ENCODE peak calls at places on chromosomes 3 and 15, in six cellular contexts. Y, R, D, X, J and G are unnamed samples.
A peak's percentile ranks its signal among the peaks of the same experiment; 100 is the strongest.

GRCh38 chr3:178699810-178700209 is 163.6 kb downstream of the KCNMB2 start:
- DNase-seq in Y (no peak), R (no peak), X (peak; percentile 64), J (peak; percentile 43), D (no peak), G (no peak)

GRCh38 chr15:43516801-43517353 is 531 bp upstream of the MAP1A start:
- DNase-seq in J (no peak), R (peak; percentile 59), Y (no peak), X (no peak), D (no peak), G (no peak)

GRCh38 chr15:60793656-60794055 is 314.7 kb upstream of the ICE2 start:
- DNase-seq in Y (no peak), D (no peak), R (no peak), J (no peak), X (no peak), G (no peak)

GRCh38 chr15:74889390-74889881 is 406 bp upstream of the MPI start:
- DNase-seq in Y (peak; percentile 24), J (no peak), X (no peak), D (no peak), R (peak; percentile 33), G (no peak)

GRCh38 chr3:131922356-131922755 is 112.5 kb downstream of the CPNE4 start:
- DNase-seq in X (no peak), J (no peak), D (no peak), Y (no peak), R (no peak), G (no peak)

GRCh38 chr15:74220475-74221248 is 15.5 kb upstream of the CCDC33 start:
- DNase-seq in J (no peak), R (no peak), Y (no peak), X (no peak), D (no peak), G (no peak)

GRCh38 chr3:13655074-13655913 is 106.4 kb downstream of the FBLN2 start:
- DNase-seq in J (no peak), R (peak; percentile 21), Y (peak; percentile 40), D (no peak), X (no peak), G (peak; percentile 57)

GRCh38 chr15:32682569-32682968 is 35.2 kb upstream of the GREM1 start:
- DNase-seq in J (no peak), D (no peak), X (peak; percentile 92), R (peak; percentile 96), Y (no peak), G (no peak)

GRCh38 chr15:72785452-72786243 is 2.1 kb upstream of the ADPGK start:
- DNase-seq in R (peak; percentile 45), D (no peak), J (peak; percentile 56), Y (peak; percentile 81), X (no peak), G (no peak)

GRCh38 chr3:186207515-186207914 is 98.6 kb upstream of the ETV5 start:
- DNase-seq in X (no peak), D (no peak), Y (peak; percentile 8), J (no peak), R (no peak), G (no peak)

GRCh38 chr15:39139431-39140059 is 441.3 kb upstream of the THBS1 start:
- DNase-seq in X (no peak), D (no peak), J (peak; percentile 54), R (no peak), Y (no peak), G (no peak)

GRCh38 chr3:124916837-124917409 is 17.6 kb downstream of the MUC13 start:
- DNase-seq in X (no peak), Y (no peak), D (no peak), R (no peak), J (no peak), G (no peak)

GRCh38 chr3:66956740-66957139 is 41.4 kb upstream of the KBTBD8 start:
- DNase-seq in D (no peak), X (no peak), J (no peak), Y (no peak), R (no peak), G (no peak)

GRCh38 chr3:117127147-117127546 is 417.6 kb downstream of the TUSC7 start:
- DNase-seq in D (no peak), J (no peak), Y (no peak), X (no peak), R (no peak), G (no peak)
- TF ChIP-seq CTCF in D (no peak), J (no peak), Y (no peak), X (no peak), R (peak; percentile 10), G (no peak)

GRCh38 chr15:94230886-94231727 is at the start of gene MCTP2:
- DNase-seq in R (peak; percentile 60), J (peak; percentile 40), Y (peak; percentile 92), D (no peak), X (peak; percentile 95), G (peak; percentile 74)
- TF ChIP-seq CTCF in R (no peak), J (no peak), Y (no peak), D (no peak), X (no peak), G (no peak)

DNA sequence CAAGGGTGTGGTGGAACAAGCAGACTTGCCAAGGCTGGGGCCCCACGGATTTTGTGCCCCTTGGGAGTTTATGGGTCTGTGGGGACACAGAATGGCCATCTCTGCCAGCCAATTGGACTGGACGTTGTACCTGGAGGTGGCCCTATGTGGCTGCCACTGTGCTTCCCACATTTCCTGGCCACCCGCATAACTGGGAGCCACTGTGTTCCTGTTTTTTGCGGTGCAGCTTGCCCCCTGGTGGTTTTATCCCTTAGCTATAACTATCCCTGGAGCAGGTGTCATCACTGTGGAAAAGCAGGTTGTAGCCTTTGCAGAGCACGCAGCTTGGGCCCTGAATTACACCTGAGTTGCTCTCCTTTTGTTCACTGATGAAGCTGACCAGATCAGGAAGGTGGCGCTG is 306.3 kb downstream of the ZPLD1 start:
- DNase-seq in D (no peak), X (peak; percentile 23), Y (no peak), J (peak; percentile 4), R (no peak), G (no peak)
- TF ChIP-seq CTCF in D (no peak), X (peak; percentile 15), Y (no peak), J (peak; percentile 19), R (no peak), G (peak; percentile 25)

GRCh38 chr3:82236257-82236656 is 474.8 kb upstream of the GBE1 start:
- DNase-seq in R (no peak), Y (no peak), J (peak; percentile 6), X (no peak), D (no peak), G (no peak)
- TF ChIP-seq CTCF in R (no peak), Y (no peak), J (no peak), X (no peak), D (no peak), G (no peak)

GRCh38 chr15:37105795-37106333 is 5.5 kb upstream of the MEIS2 start:
- DNase-seq in Y (no peak), J (no peak), R (no peak), X (no peak), D (no peak), G (no peak)

GRCh38 chr15:37107754-37108724 is 7.7 kb upstream of the MEIS2 start:
- DNase-seq in J (no peak), D (no peak), X (no peak), R (no peak), Y (no peak), G (no peak)

GRCh38 chr15:37104413-37105392 is 4.4 kb upstream of the MEIS2 start:
- DNase-seq in J (no peak), R (no peak), Y (no peak), X (no peak), D (no peak), G (no peak)

GRCh38 chr15:37107071-37107753 is 6.9 kb upstream of the MEIS2 start:
- DNase-seq in Y (no peak), J (no peak), R (no peak), D (no peak), X (no peak), G (no peak)

DNA sequence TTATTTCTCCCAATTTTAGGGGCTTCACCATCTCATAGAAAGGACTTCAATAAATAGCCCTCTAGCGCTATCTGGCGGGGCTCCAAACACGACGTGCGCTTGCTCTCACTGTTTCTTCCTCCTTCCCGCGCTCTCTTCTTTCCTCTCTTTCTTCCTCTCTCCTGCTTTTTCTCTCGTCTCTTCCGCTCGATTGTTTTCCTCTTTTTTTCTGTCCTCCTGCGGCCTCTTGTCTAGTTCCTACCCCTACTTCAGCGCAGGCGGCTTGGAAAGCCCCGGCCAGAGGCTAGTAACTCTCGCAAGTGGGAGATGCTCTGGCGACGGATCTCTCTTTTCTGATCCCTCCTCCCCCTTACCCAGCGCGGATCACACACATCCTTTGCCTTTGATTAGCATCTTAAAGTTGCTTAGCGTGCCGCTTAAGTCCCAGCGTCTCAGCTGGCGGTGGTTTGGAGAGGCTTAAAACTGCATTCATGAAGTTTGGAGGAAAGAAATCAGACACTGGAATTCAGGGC is 6.2 kb upstream of the MEIS2 start:
- DNase-seq in D (no peak), Y (peak; percentile 49), J (peak; percentile 63), R (peak; percentile 70), X (no peak), G (no peak)
- TF ChIP-seq CTCF in D (no peak), Y (peak; percentile 50), J (peak; percentile 52), R (peak; percentile 20), X (no peak), G (peak; percentile 59)

DNA sequence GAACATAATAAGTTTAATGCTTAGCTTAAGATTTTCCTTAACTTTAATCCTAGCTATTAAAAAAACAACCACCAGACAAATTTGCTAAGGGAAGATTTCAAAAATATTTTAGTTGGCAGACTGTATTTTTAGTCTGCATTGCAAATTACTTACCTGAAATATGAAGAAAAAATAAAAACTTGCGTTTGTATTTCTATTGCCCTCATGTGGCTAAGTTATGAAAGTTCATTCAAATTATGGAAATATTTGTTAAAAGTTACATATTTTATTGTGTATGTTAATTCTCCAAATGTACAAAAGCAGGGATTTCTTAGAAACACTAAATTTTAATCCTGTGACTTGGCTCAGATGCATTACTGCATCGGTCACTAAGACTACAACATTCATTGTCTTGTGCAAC is 15.0 kb downstream of the GTF2A2 start:
- DNase-seq in R (no peak), D (no peak), Y (no peak), X (no peak), J (no peak), G (no peak)
- TF ChIP-seq CTCF in R (no peak), D (no peak), Y (no peak), X (no peak), J (no peak), G (no peak)